ENCODE peak calls at places on chromosomes 2 and 18, in four cellular contexts. K, T, X and I are unnamed samples.

GRCh38 chr2:74690571-74690970 is 36.5 kb downstream of the SEMA4F start:
- DNase-seq in K (no peak), T (peak), X (peak), I (peak)

GRCh38 chr18:45755936-45756335 is 32.0 kb downstream of the SLC14A1 start:
- DNase-seq in K (no peak), T (no peak), X (no peak), I (no peak)

GRCh38 chr18:45526120-45526841 is 89.0 kb upstream of the SLC14A2 start:
- DNase-seq in K (no peak), T (no peak), X (no peak), I (no peak)

GRCh38 chr2:71333619-71334018 is 2.0 kb downstream of the ZNF638 start:
- DNase-seq in K (no peak), T (no peak), X (no peak), I (no peak)

GRCh38 chr2:110851531-110851930 is 119.2 kb downstream of the ACOXL start:
- DNase-seq in K (no peak), T (no peak), X (no peak), I (no peak)

GRCh38 chr2:64168756-64169155 is 24.5 kb upstream of the PELI1 start:
- DNase-seq in K (no peak), T (no peak), X (no peak), I (no peak)

GRCh38 chr2:196991061-196991460 is 64.6 kb upstream of the PGAP1 start:
- DNase-seq in K (no peak), T (no peak), X (no peak), I (no peak)

GRCh38 chr2:75561566-75562512 is 1.1 kb upstream of the EVA1A start:
- DNase-seq in K (no peak), T (no peak), X (no peak), I (no peak)

GRCh38 chr2:156077041-156077735 is 255.3 kb downstream of the NR4A2 start:
- DNase-seq in K (no peak), T (no peak), X (no peak), I (no peak)

GRCh38 chr2:191150451-191151314 is at the start of gene STAT4:
- DNase-seq in K (peak), T (peak), X (no peak), I (no peak)

GRCh38 chr18:48230459-48231113 is 178.6 kb downstream of the ZBTB7C start:
- DNase-seq in K (peak), T (peak), X (peak), I (peak)

GRCh38 chr2:162092656-162093556 is 18.9 kb upstream of the DPP4 start:
- DNase-seq in K (no peak), T (no peak), X (no peak), I (no peak)

GRCh38 chr2:9001229-9001628 is 2.3 kb downstream of the MBOAT2 start:
- DNase-seq in K (no peak), T (no peak), X (no peak), I (no peak)
- TF ChIP-seq ELF4 in K (no peak), T (no peak), X (no peak), I (no peak)

GRCh38 chr2:236866542-236867340 is 218.9 kb upstream of the COPS8 start:
- DNase-seq in K (no peak), T (no peak), X (no peak), I (no peak)
- TF ChIP-seq ELF4 in K (no peak), T (no peak), X (no peak), I (no peak)

DNA sequence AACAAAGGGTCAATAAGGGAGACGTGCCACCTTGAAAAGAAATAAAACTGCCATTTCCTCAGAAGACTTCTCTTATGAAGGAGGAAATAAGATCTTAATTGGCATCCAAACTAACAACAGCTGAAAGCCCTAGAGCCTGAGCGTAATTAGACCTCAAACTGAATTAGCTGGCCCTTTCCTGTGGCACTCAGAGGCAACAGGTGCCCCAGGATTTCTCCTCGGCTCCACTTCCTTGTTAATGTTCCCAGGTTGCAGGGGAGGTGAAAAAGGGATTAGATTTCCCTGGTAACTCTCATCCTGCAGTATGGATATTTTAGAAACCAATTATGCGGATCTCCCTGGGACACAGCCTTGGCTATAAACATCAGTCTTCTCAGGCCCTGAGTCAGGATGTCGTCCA is 804.3 kb downstream of the DCDC2C start:
- DNase-seq in K (no peak), T (no peak), X (no peak), I (no peak)
- TF ChIP-seq ELF4 in K (no peak), T (no peak), X (no peak), I (no peak)

DNA sequence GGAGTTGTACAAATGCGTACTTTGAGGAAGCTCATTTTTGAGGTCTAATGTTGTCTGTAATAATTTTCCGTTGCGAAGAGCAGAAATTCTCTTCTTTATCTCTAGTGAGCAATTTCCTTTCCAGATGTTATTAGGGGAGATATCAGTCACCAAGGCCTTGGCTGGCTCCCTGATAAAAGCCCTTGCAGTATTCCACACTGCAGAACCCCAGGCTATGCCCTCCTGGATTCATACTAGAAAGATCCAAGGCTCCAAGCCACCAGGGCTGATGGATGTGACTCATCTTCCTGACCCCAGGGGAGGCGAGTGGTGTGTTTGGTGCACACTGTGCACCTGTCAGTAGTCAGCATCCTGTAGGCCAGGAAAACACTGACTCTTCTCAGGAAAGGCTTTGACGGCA is 34.7 kb downstream of the INO80C start:
- DNase-seq in K (no peak), T (no peak), X (no peak), I (no peak)
- TF ChIP-seq ELF4 in K (no peak), T (no peak), X (no peak), I (no peak)

GRCh38 chr2:225401001-225401400 is 1.5 kb downstream of the NYAP2 start:
- DNase-seq in K (no peak), T (no peak), X (no peak), I (no peak)

GRCh38 chr2:225399509-225399908 is at the start of gene NYAP2:
- DNase-seq in K (no peak), T (no peak), X (no peak), I (no peak)

GRCh38 chr2:225398372-225398771 is 1.1 kb upstream of the NYAP2 start:
- DNase-seq in K (no peak), T (no peak), X (no peak), I (no peak)

GRCh38 chr2:225400546-225400945 is 1.0 kb downstream of the NYAP2 start:
- DNase-seq in K (no peak), T (no peak), X (no peak), I (no peak)

DNA sequence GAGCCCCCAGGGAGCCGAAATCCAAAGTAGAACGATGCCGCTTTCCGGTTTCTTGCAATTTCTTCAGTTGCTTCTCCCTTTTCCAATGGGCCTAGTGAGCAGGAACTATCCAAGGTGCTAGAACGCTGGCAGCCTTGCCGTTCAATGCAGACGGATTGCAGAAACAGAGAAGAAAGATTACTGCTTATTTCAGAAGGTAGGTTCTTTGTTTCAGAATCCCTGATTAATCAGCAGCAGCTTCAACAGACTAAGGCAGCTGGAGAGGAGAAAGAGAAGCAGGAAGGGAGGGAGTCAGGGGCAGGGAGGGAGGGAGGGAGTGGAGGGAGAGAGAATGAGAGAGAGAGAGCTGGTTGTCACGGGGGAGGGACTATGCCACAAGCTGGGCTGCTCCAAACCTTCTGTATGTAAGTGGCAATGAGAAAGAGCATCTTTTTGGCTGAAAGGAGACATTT is 576 bp downstream of the NYAP2 start:
- DNase-seq in K (peak), T (peak), X (no peak), I (peak)
- TF ChIP-seq ELF4 in K (no peak), T (no peak), X (no peak), I (no peak)

DNA sequence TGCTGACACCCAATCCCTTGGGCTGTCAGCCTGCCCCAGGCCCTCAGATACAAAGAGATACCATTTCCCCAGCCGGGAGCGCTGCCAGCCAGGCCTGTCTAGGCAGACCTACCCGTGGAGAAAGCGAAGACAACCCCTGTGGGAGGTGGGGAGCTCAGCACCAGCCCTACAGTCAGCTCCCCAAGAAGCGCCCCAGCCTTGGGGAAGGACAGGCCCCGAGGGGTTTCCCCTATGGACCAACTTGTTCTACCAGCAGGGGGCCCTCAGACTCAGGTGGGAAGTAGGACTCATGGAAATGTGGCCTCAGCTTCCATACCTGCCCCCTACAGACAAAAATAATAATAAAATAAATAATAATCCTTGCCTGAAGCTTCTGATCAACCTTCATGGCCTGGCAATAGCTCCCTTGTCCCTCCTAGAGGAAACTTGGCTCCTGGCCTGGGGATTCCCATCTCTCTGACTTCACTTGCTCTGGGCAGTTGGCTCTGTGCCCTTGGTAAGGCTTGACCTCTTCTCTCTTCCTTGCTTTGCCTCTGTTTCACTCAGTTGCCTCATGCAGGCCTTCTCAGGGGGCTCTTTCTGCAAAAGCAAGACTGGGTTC is 7.0 kb downstream of the SLC35F6 start:
- DNase-seq in K (peak), T (no peak), X (peak), I (peak)
- TF ChIP-seq ELF4 in K (no peak), T (no peak), X (no peak), I (no peak)

GRCh38 chr18:42275138-42275535 is 320.1 kb downstream of the PIK3C3 start:
- DNase-seq in K (no peak), T (no peak), X (no peak), I (no peak)
- TF ChIP-seq ELF4 in K (no peak), T (no peak), X (no peak), I (no peak)

DNA sequence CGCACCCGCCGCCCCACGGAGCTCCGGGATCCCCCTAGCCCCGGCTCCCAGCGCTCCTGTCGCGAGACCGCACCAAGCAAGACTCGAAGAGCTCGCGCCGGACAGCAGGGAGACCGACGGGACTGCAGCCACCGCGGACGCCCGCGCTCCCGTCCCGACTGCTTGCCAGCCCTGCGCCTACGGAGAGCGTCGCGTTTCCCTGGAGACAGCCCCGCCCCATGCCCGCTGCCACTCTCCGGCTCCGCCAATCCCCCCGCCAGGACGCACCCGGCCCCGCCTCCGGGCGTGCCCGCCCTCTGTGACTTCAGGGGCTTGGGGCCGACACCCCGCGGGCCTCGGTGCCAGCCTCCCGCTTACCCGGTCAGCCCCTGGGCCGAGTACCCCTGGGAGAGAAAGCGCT is at the start of gene ANKMY1:
- DNase-seq in K (peak), T (no peak), X (no peak), I (no peak)
- TF ChIP-seq ELF4 in K (no peak), T (no peak), X (no peak), I (no peak)

GRCh38 chr2:36511858-36512630 is 85.9 kb downstream of the FEZ2 start:
- DNase-seq in K (no peak), T (no peak), X (peak), I (no peak)

GRCh38 chr2:36512705-36513104 is 85.3 kb downstream of the FEZ2 start:
- DNase-seq in K (no peak), T (no peak), X (no peak), I (no peak)

GRCh38 chr2:36509077-36509476 is 88.9 kb downstream of the FEZ2 start:
- DNase-seq in K (no peak), T (no peak), X (no peak), I (no peak)

GRCh38 chr2:36502081-36502480 is 95.9 kb downstream of the FEZ2 start:
- DNase-seq in K (no peak), T (no peak), X (no peak), I (peak)

GRCh38 chr2:36507408-36507812 is 90.6 kb downstream of the FEZ2 start:
- DNase-seq in K (peak), T (peak), X (peak), I (peak)
- TF ChIP-seq ELF4 in K (no peak), T (no peak), X (no peak), I (no peak)